ENCODE peak calls at places on chromosomes 5 and 9, in seven cellular contexts. J is activated T-helper 1 cell treated with anti-CD3 and anti-CD28 coated beads, Interleukin-12 subunit alpha, Interleukin-12 subunit beta, Interleukin-2, Interleukin-4 antibody, amounts not matched to agents 30 ng/mL and 10 ng/mL and 1 ng/mL, durations not matched to agents 14 hours and 24 hours and 36 hours; O is nephron progenitor cell; S is DND-41; U is NCI-H2107; Y is activated naive CD8-positive, alpha-beta T cell treated with anti-CD3 and anti-CD28 coated beads for 36 hours; N is stimulated activated CD8-positive, alpha-beta memory T cell treated with anti-CD3 and anti-CD28 coated beads, Interleukin-7, amount 100 ng/mL, for 1 hour. H is an unnamed sample.

GRCh38 chr5:13250450-13251291 is 693.8 kb downstream of the DNAH5 start:
- DNase-seq in Y (no peak), J (no peak), O (no peak), U (no peak), S (no peak), N (no peak), H (no peak)

GRCh38 chr9:104858271-104858670 is 69.7 kb downstream of the ABCA1 start:
- DNase-seq in S (no peak), O (no peak), U (no peak), Y (no peak), J (no peak), N (no peak), H (no peak)

GRCh38 chr9:108618906-108619550 is 236.8 kb downstream of the ACTL7B start:
- DNase-seq in S (no peak), U (no peak), O (no peak), J (no peak), N (no peak), Y (no peak), H (no peak)

GRCh38 chr5:174769005-174769404 is 44.6 kb downstream of the MSX2 start:
- DNase-seq in N (no peak), O (no peak), S (no peak), U (no peak), Y (no peak), J (no peak), H (no peak)

GRCh38 chr5:134226441-134227192 is 744 bp upstream of the PPP2CA start:
- DNase-seq in J (no peak), O (peak; percentile 40), Y (no peak), U (no peak), S (no peak), N (no peak), H (no peak)

GRCh38 chr5:25570067-25570583 is 925.3 kb upstream of the CDH10 start:
- DNase-seq in Y (no peak), N (no peak), J (no peak), O (no peak), S (no peak), U (no peak), H (no peak)

GRCh38 chr5:58077387-58077786 is 382.5 kb downstream of the PLK2 start:
- DNase-seq in Y (no peak), J (no peak), U (no peak), S (no peak), O (no peak), N (no peak), H (no peak)

GRCh38 chr5:108858959-108859358 is 111.3 kb downstream of the FER start:
- DNase-seq in U (no peak), S (no peak), J (no peak), Y (no peak), O (no peak), N (no peak), H (no peak)

GRCh38 chr5:159184858-159185381 is 24.4 kb downstream of the RNF145 start:
- DNase-seq in Y (peak; percentile 41), S (no peak), N (no peak), U (no peak), O (peak; percentile 4), J (peak; percentile 9), H (no peak)

GRCh38 chr5:181259283-181259682 is 1.7 kb downstream of the TRIM52 start:
- DNase-seq in N (no peak), O (no peak), S (no peak), U (no peak), J (no peak), Y (no peak), H (no peak)

H was measured in WERI-Rb-1.